ENCODE peak calls at places on chromosome 15, in four cellular contexts. One of them, this sample, is unnamed.

GRCh38 chr15:69042531-69042930 is 28.0 kb downstream of the NOX5 start:
- DNase-seq in neural crest cell: no peak
- DNase-seq in stimulated activated CD8-positive, alpha-beta memory T cell treated with anti-CD3 and anti-CD28 coated beads, Interleukin-4, amount 100 ng/mL, for 1 hour: no peak
- DNase-seq in amniotic stem cell: no peak
- DNase-seq in this sample: no peak

GRCh38 chr15:59662260-59662659 is 4.9 kb upstream of the GTF2A2 start:
- DNase-seq in neural crest cell: no peak
- DNase-seq in amniotic stem cell: no peak
- DNase-seq in stimulated activated CD8-positive, alpha-beta memory T cell treated with anti-CD3 and anti-CD28 coated beads, Interleukin-4, amount 100 ng/mL, for 1 hour: no peak
- DNase-seq in this sample: no peak

GRCh38 chr15:25685216-25685569 is 177.9 kb downstream of the ATP10A start:
- DNase-seq in neural crest cell: no peak
- DNase-seq in stimulated activated CD8-positive, alpha-beta memory T cell treated with anti-CD3 and anti-CD28 coated beads, Interleukin-4, amount 100 ng/mL, for 1 hour: no peak
- DNase-seq in amniotic stem cell: no peak
- DNase-seq in this sample: no peak

GRCh38 chr15:100878601-100879000 is 1.0 kb upstream of the ALDH1A3 start:
- DNase-seq in amniotic stem cell: no peak
- DNase-seq in neural crest cell: no peak
- DNase-seq in stimulated activated CD8-positive, alpha-beta memory T cell treated with anti-CD3 and anti-CD28 coated beads, Interleukin-4, amount 100 ng/mL, for 1 hour: no peak
- DNase-seq in this sample: no peak

GRCh38 chr15:84750583-84751092 is 2.2 kb downstream of the ZNF592 start:
- DNase-seq in stimulated activated CD8-positive, alpha-beta memory T cell treated with anti-CD3 and anti-CD28 coated beads, Interleukin-4, amount 100 ng/mL, for 1 hour: no peak
- DNase-seq in neural crest cell: no peak
- DNase-seq in amniotic stem cell: no peak
- DNase-seq in this sample: no peak

GRCh38 chr15:38069506-38069905 is 135.1 kb downstream of the TMCO5A start:
- DNase-seq in neural crest cell: no peak
- DNase-seq in amniotic stem cell: peak
- DNase-seq in stimulated activated CD8-positive, alpha-beta memory T cell treated with anti-CD3 and anti-CD28 coated beads, Interleukin-4, amount 100 ng/mL, for 1 hour: no peak
- DNase-seq in this sample: peak

GRCh38 chr15:78389356-78389755 is 48.7 kb upstream of the IREB2 start:
- DNase-seq in neural crest cell: no peak
- DNase-seq in stimulated activated CD8-positive, alpha-beta memory T cell treated with anti-CD3 and anti-CD28 coated beads, Interleukin-4, amount 100 ng/mL, for 1 hour: no peak
- DNase-seq in amniotic stem cell: no peak
- DNase-seq in this sample: peak

GRCh38 chr15:87764461-87765236 is 491.9 kb downstream of the NTRK3 start:
- DNase-seq in amniotic stem cell: peak
- DNase-seq in stimulated activated CD8-positive, alpha-beta memory T cell treated with anti-CD3 and anti-CD28 coated beads, Interleukin-4, amount 100 ng/mL, for 1 hour: no peak
- DNase-seq in neural crest cell: no peak
- DNase-seq in this sample: no peak

GRCh38 chr15:68808091-68808490 is 12.6 kb downstream of the ANP32A start:
- DNase-seq in neural crest cell: no peak
- DNase-seq in stimulated activated CD8-positive, alpha-beta memory T cell treated with anti-CD3 and anti-CD28 coated beads, Interleukin-4, amount 100 ng/mL, for 1 hour: no peak
- DNase-seq in amniotic stem cell: no peak
- DNase-seq in this sample: no peak

GRCh38 chr15:36954486-36954885 is 145.9 kb downstream of the MEIS2 start:
- DNase-seq in stimulated activated CD8-positive, alpha-beta memory T cell treated with anti-CD3 and anti-CD28 coated beads, Interleukin-4, amount 100 ng/mL, for 1 hour: no peak
- DNase-seq in neural crest cell: no peak
- DNase-seq in amniotic stem cell: no peak
- DNase-seq in this sample: no peak

GRCh38 chr15:85689729-85690128 is 105.0 kb downstream of the KLHL25 start:
- DNase-seq in amniotic stem cell: no peak
- DNase-seq in neural crest cell: peak
- DNase-seq in stimulated activated CD8-positive, alpha-beta memory T cell treated with anti-CD3 and anti-CD28 coated beads, Interleukin-4, amount 100 ng/mL, for 1 hour: no peak
- DNase-seq in this sample: no peak

GRCh38 chr15:68204361-68204760 is 771 bp downstream of the CALML4 start:
- DNase-seq in amniotic stem cell: no peak
- DNase-seq in neural crest cell: no peak
- DNase-seq in stimulated activated CD8-positive, alpha-beta memory T cell treated with anti-CD3 and anti-CD28 coated beads, Interleukin-4, amount 100 ng/mL, for 1 hour: no peak
- DNase-seq in this sample: no peak

GRCh38 chr15:76057332-76058000 is 2.3 kb upstream of the TMEM266 start:
- DNase-seq in amniotic stem cell: no peak
- DNase-seq in neural crest cell: peak
- DNase-seq in stimulated activated CD8-positive, alpha-beta memory T cell treated with anti-CD3 and anti-CD28 coated beads, Interleukin-4, amount 100 ng/mL, for 1 hour: no peak
- DNase-seq in this sample: no peak

GRCh38 chr15:78955355-78955754 is 10.5 kb upstream of the CTSH start:
- DNase-seq in amniotic stem cell: no peak
- DNase-seq in stimulated activated CD8-positive, alpha-beta memory T cell treated with anti-CD3 and anti-CD28 coated beads, Interleukin-4, amount 100 ng/mL, for 1 hour: no peak
- DNase-seq in neural crest cell: no peak
- DNase-seq in this sample: no peak

GRCh38 chr15:37081985-37082384 is 18.4 kb downstream of the MEIS2 start:
- DNase-seq in stimulated activated CD8-positive, alpha-beta memory T cell treated with anti-CD3 and anti-CD28 coated beads, Interleukin-4, amount 100 ng/mL, for 1 hour: no peak
- DNase-seq in amniotic stem cell: no peak
- DNase-seq in neural crest cell: no peak
- DNase-seq in this sample: no peak

GRCh38 chr15:33064878-33065277 is 129.6 kb downstream of the FMN1 start:
- DNase-seq in stimulated activated CD8-positive, alpha-beta memory T cell treated with anti-CD3 and anti-CD28 coated beads, Interleukin-4, amount 100 ng/mL, for 1 hour: no peak
- DNase-seq in neural crest cell: no peak
- DNase-seq in amniotic stem cell: peak
- DNase-seq in this sample: peak

GRCh38 chr15:101126618-101127502 is 125.0 kb downstream of the CHSY1 start:
- DNase-seq in amniotic stem cell: no peak
- DNase-seq in stimulated activated CD8-positive, alpha-beta memory T cell treated with anti-CD3 and anti-CD28 coated beads, Interleukin-4, amount 100 ng/mL, for 1 hour: no peak
- DNase-seq in neural crest cell: no peak
- DNase-seq in this sample: no peak

GRCh38 chr15:96381463-96381862 is 51.0 kb downstream of the NR2F2 start:
- DNase-seq in stimulated activated CD8-positive, alpha-beta memory T cell treated with anti-CD3 and anti-CD28 coated beads, Interleukin-4, amount 100 ng/mL, for 1 hour: no peak
- DNase-seq in amniotic stem cell: no peak
- DNase-seq in neural crest cell: no peak
- DNase-seq in this sample: no peak

GRCh38 chr15:55741592-55742497 is 1.1 kb downstream of the PRTG start:
- DNase-seq in amniotic stem cell: peak
- DNase-seq in neural crest cell: no peak
- DNase-seq in stimulated activated CD8-positive, alpha-beta memory T cell treated with anti-CD3 and anti-CD28 coated beads, Interleukin-4, amount 100 ng/mL, for 1 hour: no peak
- DNase-seq in this sample: no peak

GRCh38 chr15:63334821-63335220 is 46.8 kb downstream of the CA12 start:
- DNase-seq in neural crest cell: no peak
- DNase-seq in amniotic stem cell: no peak
- DNase-seq in stimulated activated CD8-positive, alpha-beta memory T cell treated with anti-CD3 and anti-CD28 coated beads, Interleukin-4, amount 100 ng/mL, for 1 hour: no peak
- DNase-seq in this sample: no peak

GRCh38 chr15:51623386-51623938 is 891 bp upstream of the DMXL2 start:
- DNase-seq in amniotic stem cell: no peak
- DNase-seq in neural crest cell: no peak
- DNase-seq in stimulated activated CD8-positive, alpha-beta memory T cell treated with anti-CD3 and anti-CD28 coated beads, Interleukin-4, amount 100 ng/mL, for 1 hour: no peak
- DNase-seq in this sample: no peak

GRCh38 chr15:100112061-100112420 is 229.7 kb downstream of the ADAMTS17 start:
- DNase-seq in neural crest cell: no peak
- DNase-seq in amniotic stem cell: no peak
- DNase-seq in stimulated activated CD8-positive, alpha-beta memory T cell treated with anti-CD3 and anti-CD28 coated beads, Interleukin-4, amount 100 ng/mL, for 1 hour: no peak
- DNase-seq in this sample: no peak

GRCh38 chr15:55434989-55435825 is 26.9 kb downstream of the PIERCE2 start:
- DNase-seq in stimulated activated CD8-positive, alpha-beta memory T cell treated with anti-CD3 and anti-CD28 coated beads, Interleukin-4, amount 100 ng/mL, for 1 hour: no peak
- DNase-seq in neural crest cell: no peak
- DNase-seq in amniotic stem cell: peak
- DNase-seq in this sample: no peak

GRCh38 chr15:67110400-67110799 is 45.0 kb downstream of the SMAD3 start:
- DNase-seq in stimulated activated CD8-positive, alpha-beta memory T cell treated with anti-CD3 and anti-CD28 coated beads, Interleukin-4, amount 100 ng/mL, for 1 hour: no peak
- DNase-seq in amniotic stem cell: no peak
- DNase-seq in neural crest cell: no peak
- DNase-seq in this sample: no peak

GRCh38 chr15:35822153-35822552 is 276.2 kb upstream of the DPH6 start:
- DNase-seq in amniotic stem cell: no peak
- DNase-seq in stimulated activated CD8-positive, alpha-beta memory T cell treated with anti-CD3 and anti-CD28 coated beads, Interleukin-4, amount 100 ng/mL, for 1 hour: no peak
- DNase-seq in neural crest cell: no peak
- DNase-seq in this sample: no peak

GRCh38 chr15:62519900-62520299 is 354.8 kb upstream of the C2CD4B start:
- DNase-seq in stimulated activated CD8-positive, alpha-beta memory T cell treated with anti-CD3 and anti-CD28 coated beads, Interleukin-4, amount 100 ng/mL, for 1 hour: no peak
- DNase-seq in neural crest cell: no peak
- DNase-seq in amniotic stem cell: no peak
- DNase-seq in this sample: no peak

GRCh38 chr15:58575045-58575786 is 143.4 kb downstream of the LIPC start:
- DNase-seq in neural crest cell: no peak
- DNase-seq in amniotic stem cell: no peak
- DNase-seq in stimulated activated CD8-positive, alpha-beta memory T cell treated with anti-CD3 and anti-CD28 coated beads, Interleukin-4, amount 100 ng/mL, for 1 hour: no peak
- DNase-seq in this sample: no peak

GRCh38 chr15:58447244-58448010 is 15.6 kb downstream of the LIPC start:
- DNase-seq in stimulated activated CD8-positive, alpha-beta memory T cell treated with anti-CD3 and anti-CD28 coated beads, Interleukin-4, amount 100 ng/mL, for 1 hour: no peak
- DNase-seq in neural crest cell: no peak
- DNase-seq in amniotic stem cell: no peak
- DNase-seq in this sample: peak

GRCh38 chr15:89370120-89371077 is 35.8 kb upstream of the POLG start:
- DNase-seq in stimulated activated CD8-positive, alpha-beta memory T cell treated with anti-CD3 and anti-CD28 coated beads, Interleukin-4, amount 100 ng/mL, for 1 hour: no peak
- DNase-seq in amniotic stem cell: no peak
- DNase-seq in neural crest cell: no peak
- DNase-seq in this sample: no peak

GRCh38 chr15:40493089-40493840 is 22.5 kb downstream of the CHST14 start:
- DNase-seq in amniotic stem cell: no peak
- DNase-seq in stimulated activated CD8-positive, alpha-beta memory T cell treated with anti-CD3 and anti-CD28 coated beads, Interleukin-4, amount 100 ng/mL, for 1 hour: no peak
- DNase-seq in neural crest cell: no peak
- DNase-seq in this sample: no peak

GRCh38 chr15:81939604-81940440 is 106.0 kb downstream of the MEX3B start:
- DNase-seq in neural crest cell: peak
- DNase-seq in stimulated activated CD8-positive, alpha-beta memory T cell treated with anti-CD3 and anti-CD28 coated beads, Interleukin-4, amount 100 ng/mL, for 1 hour: no peak
- DNase-seq in amniotic stem cell: no peak
- DNase-seq in this sample: no peak

GRCh38 chr15:62770111-62770660 is 272.4 kb upstream of the TPM1 start:
- DNase-seq in stimulated activated CD8-positive, alpha-beta memory T cell treated with anti-CD3 and anti-CD28 coated beads, Interleukin-4, amount 100 ng/mL, for 1 hour: no peak
- DNase-seq in amniotic stem cell: no peak
- DNase-seq in neural crest cell: no peak
- DNase-seq in this sample: no peak

This sample was measured in BJ.